ENCODE peak calls at places on chromosomes 11 and 22, in ten cellular contexts. One of them, this sample, is unnamed. For H3K9me3, the result is how much of the 10 kb centered on the place peaks cover.

GRCh38 chr11:113274708-113275582 is 39.4 kb upstream of the TTC12 start:
- DNase-seq in tibial artery: no peak
- DNase-seq in psoas muscle: no peak
- DNase-seq in A673: no peak
- DNase-seq in HAP-1: no peak
- DNase-seq in NT2/D1: peak
- DNase-seq in Peyer's patch: no peak
- DNase-seq in CD4-positive, CD25-positive, alpha-beta regulatory T cell: no peak
- DNase-seq in A549: peak
- DNase-seq in neuronal stem cell: no peak
- DNase-seq in this sample: no peak

GRCh38 chr11:124761301-124762021 is 629 bp downstream of the ESAM start:
- DNase-seq in tibial artery: no peak
- DNase-seq in psoas muscle: peak
- DNase-seq in A673: no peak
- DNase-seq in HAP-1: no peak
- DNase-seq in NT2/D1: no peak
- DNase-seq in Peyer's patch: no peak
- DNase-seq in CD4-positive, CD25-positive, alpha-beta regulatory T cell: no peak
- DNase-seq in A549: no peak
- DNase-seq in neuronal stem cell: no peak
- DNase-seq in this sample: no peak

GRCh38 chr11:47551086-47551485 is 1.8 kb downstream of the CELF1 start:
- DNase-seq in tibial artery: no peak
- DNase-seq in psoas muscle: no peak
- DNase-seq in A673: peak
- DNase-seq in HAP-1: peak
- DNase-seq in NT2/D1: no peak
- DNase-seq in Peyer's patch: no peak
- DNase-seq in CD4-positive, CD25-positive, alpha-beta regulatory T cell: no peak
- DNase-seq in A549: peak
- DNase-seq in neuronal stem cell: no peak
- DNase-seq in this sample: no peak

GRCh38 chr22:25085930-25086901 is 113.4 kb upstream of the CRYBB3 start:
- DNase-seq in tibial artery: peak
- DNase-seq in psoas muscle: peak
- DNase-seq in A673: peak
- DNase-seq in HAP-1: no peak
- DNase-seq in NT2/D1: no peak
- DNase-seq in Peyer's patch: no peak
- DNase-seq in CD4-positive, CD25-positive, alpha-beta regulatory T cell: no peak
- DNase-seq in A549: peak
- DNase-seq in neuronal stem cell: no peak
- DNase-seq in this sample: no peak

GRCh38 chr22:42439021-42439420 is 6.8 kb upstream of the NFAM1 start:
- DNase-seq in tibial artery: no peak
- DNase-seq in psoas muscle: no peak
- DNase-seq in A673: peak
- DNase-seq in HAP-1: no peak
- DNase-seq in NT2/D1: no peak
- DNase-seq in Peyer's patch: no peak
- DNase-seq in CD4-positive, CD25-positive, alpha-beta regulatory T cell: no peak
- DNase-seq in A549: no peak
- DNase-seq in neuronal stem cell: no peak
- DNase-seq in this sample: no peak

GRCh38 chr22:46072981-46073682 is 77.2 kb upstream of the PPARA start:
- DNase-seq in tibial artery: peak
- DNase-seq in psoas muscle: no peak
- DNase-seq in A673: peak
- DNase-seq in HAP-1: peak
- DNase-seq in NT2/D1: no peak
- DNase-seq in Peyer's patch: no peak
- DNase-seq in CD4-positive, CD25-positive, alpha-beta regulatory T cell: no peak
- DNase-seq in A549: no peak
- DNase-seq in neuronal stem cell: no peak
- DNase-seq in this sample: peak

GRCh38 chr22:32311551-32312071 is 46.1 kb upstream of the RFPL3 start:
- DNase-seq in tibial artery: no peak
- DNase-seq in psoas muscle: no peak
- DNase-seq in A673: peak
- DNase-seq in HAP-1: no peak
- DNase-seq in NT2/D1: no peak
- DNase-seq in Peyer's patch: no peak
- DNase-seq in CD4-positive, CD25-positive, alpha-beta regulatory T cell: no peak
- DNase-seq in A549: no peak
- DNase-seq in neuronal stem cell: no peak
- DNase-seq in this sample: no peak

GRCh38 chr22:38034278-38034882 is 22.8 kb upstream of the PICK1 start:
- DNase-seq in tibial artery: peak
- DNase-seq in psoas muscle: peak
- DNase-seq in A673: peak
- DNase-seq in HAP-1: peak
- DNase-seq in NT2/D1: peak
- DNase-seq in Peyer's patch: no peak
- DNase-seq in CD4-positive, CD25-positive, alpha-beta regulatory T cell: no peak
- DNase-seq in A549: peak
- DNase-seq in neuronal stem cell: peak
- DNase-seq in this sample: no peak

DNA sequence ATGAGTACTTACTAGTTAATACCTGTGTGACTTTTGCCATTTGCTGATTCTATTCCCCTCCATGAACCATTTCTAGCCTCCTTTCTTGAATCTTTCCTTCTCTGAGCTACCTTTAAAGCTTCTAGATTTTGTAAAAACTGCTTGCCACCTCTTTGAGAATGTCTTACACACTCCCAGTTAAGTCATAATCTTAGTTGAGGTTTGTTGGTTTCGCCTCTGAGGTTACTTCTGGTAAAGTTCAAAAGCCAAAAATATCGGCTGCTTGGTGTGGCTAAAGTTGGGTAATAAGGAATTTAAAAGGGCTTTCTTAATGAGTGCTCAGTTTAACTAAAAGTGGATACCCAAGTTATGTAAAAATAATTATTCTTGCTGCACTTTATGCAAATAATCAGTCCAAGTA is 10.4 kb upstream of the GLYAT start:
- DNase-seq in tibial artery: no peak
- DNase-seq in psoas muscle: no peak
- DNase-seq in A673: no peak
- DNase-seq in HAP-1: no peak
- DNase-seq in NT2/D1: no peak
- DNase-seq in Peyer's patch: no peak
- DNase-seq in CD4-positive, CD25-positive, alpha-beta regulatory T cell: no peak
- DNase-seq in A549: no peak
- DNase-seq in neuronal stem cell: no peak
- DNase-seq in this sample: no peak
- H3K9me3 ChIP-seq in tibial artery: under half
- H3K9me3 ChIP-seq in psoas muscle: under half
- H3K9me3 ChIP-seq in A673: under half
- H3K9me3 ChIP-seq in HAP-1: under half
- H3K9me3 ChIP-seq in NT2/D1: under half
- H3K9me3 ChIP-seq in Peyer's patch: under half
- H3K9me3 ChIP-seq in CD4-positive, CD25-positive, alpha-beta regulatory T cell: under half
- H3K9me3 ChIP-seq in A549: under half
- H3K9me3 ChIP-seq in neuronal stem cell: under half
- H3K9me3 ChIP-seq in this sample: under half

GRCh38 chr22:48755332-48755949 is 1072.2 kb downstream of the BRD1 start:
- DNase-seq in tibial artery: peak
- DNase-seq in psoas muscle: no peak
- DNase-seq in A673: no peak
- DNase-seq in HAP-1: no peak
- DNase-seq in NT2/D1: no peak
- DNase-seq in Peyer's patch: peak
- DNase-seq in CD4-positive, CD25-positive, alpha-beta regulatory T cell: no peak
- DNase-seq in A549: no peak
- DNase-seq in neuronal stem cell: no peak
- DNase-seq in this sample: no peak

GRCh38 chr22:48753752-48754517 is 1073.7 kb downstream of the BRD1 start:
- DNase-seq in tibial artery: peak
- DNase-seq in psoas muscle: no peak
- DNase-seq in A673: no peak
- DNase-seq in HAP-1: no peak
- DNase-seq in NT2/D1: no peak
- DNase-seq in Peyer's patch: no peak
- DNase-seq in CD4-positive, CD25-positive, alpha-beta regulatory T cell: no peak
- DNase-seq in A549: no peak
- DNase-seq in neuronal stem cell: no peak
- DNase-seq in this sample: no peak

GRCh38 chr22:48753381-48753730 is 1074.3 kb downstream of the BRD1 start:
- DNase-seq in tibial artery: no peak
- DNase-seq in psoas muscle: no peak
- DNase-seq in A673: no peak
- DNase-seq in HAP-1: no peak
- DNase-seq in NT2/D1: no peak
- DNase-seq in Peyer's patch: peak
- DNase-seq in CD4-positive, CD25-positive, alpha-beta regulatory T cell: no peak
- DNase-seq in A549: no peak
- DNase-seq in neuronal stem cell: no peak
- DNase-seq in this sample: no peak

GRCh38 chr22:48756146-48757111 is 1071.2 kb downstream of the BRD1 start:
- DNase-seq in tibial artery: no peak
- DNase-seq in psoas muscle: no peak
- DNase-seq in A673: no peak
- DNase-seq in HAP-1: no peak
- DNase-seq in NT2/D1: no peak
- DNase-seq in Peyer's patch: no peak
- DNase-seq in CD4-positive, CD25-positive, alpha-beta regulatory T cell: no peak
- DNase-seq in A549: peak
- DNase-seq in neuronal stem cell: no peak
- DNase-seq in this sample: no peak

DNA sequence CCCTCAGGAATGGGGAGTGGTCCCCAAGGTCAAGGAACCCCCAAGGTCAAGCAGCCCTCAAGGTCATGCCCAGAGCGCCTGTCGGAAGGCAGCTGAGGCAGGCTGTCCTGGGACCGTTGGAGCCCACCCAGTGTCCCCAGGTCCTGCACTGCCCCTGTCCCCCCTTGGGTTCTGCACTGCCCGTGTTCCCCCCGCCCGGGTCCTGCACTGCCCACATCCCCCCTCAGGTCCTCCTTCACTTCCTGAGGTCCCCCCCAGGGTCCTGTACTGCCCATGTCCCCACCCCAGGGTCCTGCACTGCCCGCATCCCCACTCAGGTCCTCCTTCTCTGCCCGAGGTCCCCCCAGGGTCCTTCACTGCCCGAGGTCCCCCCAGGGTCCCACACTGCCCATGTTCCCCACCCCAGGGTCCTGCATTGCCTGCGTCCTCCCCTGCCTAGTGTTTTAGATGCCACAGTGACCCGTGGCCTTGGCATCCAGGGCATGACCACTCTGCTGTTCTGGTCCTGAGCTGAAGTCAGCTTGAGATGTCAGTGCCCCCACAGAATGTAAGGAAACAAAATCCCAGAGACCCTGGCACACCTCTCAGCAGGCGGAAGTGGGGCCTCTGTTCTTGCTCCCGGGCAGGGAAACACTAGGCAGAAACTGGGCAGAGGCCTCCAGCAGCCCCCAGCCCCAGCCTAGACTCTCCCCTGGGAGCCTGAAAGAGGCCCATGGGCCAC is 1072.9 kb downstream of the BRD1 start:
- DNase-seq in tibial artery: no peak
- DNase-seq in psoas muscle: no peak
- DNase-seq in A673: no peak
- DNase-seq in HAP-1: no peak
- DNase-seq in NT2/D1: no peak
- DNase-seq in Peyer's patch: peak
- DNase-seq in CD4-positive, CD25-positive, alpha-beta regulatory T cell: no peak
- DNase-seq in A549: no peak
- DNase-seq in neuronal stem cell: no peak
- DNase-seq in this sample: no peak
- H3K9me3 ChIP-seq in tibial artery: under half
- H3K9me3 ChIP-seq in psoas muscle: under half
- H3K9me3 ChIP-seq in A673: under half
- H3K9me3 ChIP-seq in HAP-1: under half
- H3K9me3 ChIP-seq in NT2/D1: under half
- H3K9me3 ChIP-seq in Peyer's patch: under half
- H3K9me3 ChIP-seq in CD4-positive, CD25-positive, alpha-beta regulatory T cell: under half
- H3K9me3 ChIP-seq in A549: under half
- H3K9me3 ChIP-seq in neuronal stem cell: under half
- H3K9me3 ChIP-seq in this sample: under half

GRCh38 chr11:88335284-88335683 is 2.3 kb downstream of the CTSC start:
- DNase-seq in tibial artery: no peak
- DNase-seq in psoas muscle: no peak
- DNase-seq in A673: no peak
- DNase-seq in HAP-1: no peak
- DNase-seq in NT2/D1: no peak
- DNase-seq in Peyer's patch: no peak
- DNase-seq in CD4-positive, CD25-positive, alpha-beta regulatory T cell: no peak
- DNase-seq in A549: no peak
- DNase-seq in neuronal stem cell: no peak
- DNase-seq in this sample: no peak

GRCh38 chr11:88329563-88330250 is 7.8 kb downstream of the CTSC start:
- DNase-seq in tibial artery: no peak
- DNase-seq in psoas muscle: no peak
- DNase-seq in A673: no peak
- DNase-seq in HAP-1: peak
- DNase-seq in NT2/D1: no peak
- DNase-seq in Peyer's patch: no peak
- DNase-seq in CD4-positive, CD25-positive, alpha-beta regulatory T cell: no peak
- DNase-seq in A549: no peak
- DNase-seq in neuronal stem cell: no peak
- DNase-seq in this sample: no peak

GRCh38 chr11:88337342-88338222 is at the start of gene CTSC:
- DNase-seq in tibial artery: peak
- DNase-seq in psoas muscle: peak
- DNase-seq in A673: peak
- DNase-seq in HAP-1: peak
- DNase-seq in NT2/D1: peak
- DNase-seq in Peyer's patch: peak
- DNase-seq in CD4-positive, CD25-positive, alpha-beta regulatory T cell: peak
- DNase-seq in A549: peak
- DNase-seq in neuronal stem cell: peak
- DNase-seq in this sample: peak

GRCh38 chr11:88330826-88331428 is 6.6 kb downstream of the CTSC start:
- DNase-seq in tibial artery: no peak
- DNase-seq in psoas muscle: no peak
- DNase-seq in A673: no peak
- DNase-seq in HAP-1: no peak
- DNase-seq in NT2/D1: no peak
- DNase-seq in Peyer's patch: no peak
- DNase-seq in CD4-positive, CD25-positive, alpha-beta regulatory T cell: no peak
- DNase-seq in A549: no peak
- DNase-seq in neuronal stem cell: no peak
- DNase-seq in this sample: no peak

DNA sequence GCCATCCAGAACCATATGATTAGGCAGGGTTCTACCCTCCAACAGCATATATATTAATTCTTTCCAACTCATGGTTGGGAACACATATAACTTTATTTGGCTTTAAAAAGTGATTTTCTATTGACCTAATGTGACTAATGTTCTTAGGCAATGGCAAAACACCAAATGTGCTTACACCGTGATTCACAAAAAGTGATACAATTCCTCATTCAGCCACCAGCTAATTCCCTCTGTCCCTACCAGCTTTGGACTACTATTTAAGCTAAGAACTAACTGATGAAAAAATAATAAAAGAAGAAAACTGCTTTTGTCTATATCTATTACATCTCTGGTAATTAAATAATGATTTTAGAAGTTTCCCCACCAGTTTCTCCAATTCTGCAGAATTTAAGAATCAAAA is 4.7 kb downstream of the CTSC start:
- DNase-seq in tibial artery: no peak
- DNase-seq in psoas muscle: no peak
- DNase-seq in A673: no peak
- DNase-seq in HAP-1: no peak
- DNase-seq in NT2/D1: no peak
- DNase-seq in Peyer's patch: no peak
- DNase-seq in CD4-positive, CD25-positive, alpha-beta regulatory T cell: no peak
- DNase-seq in A549: no peak
- DNase-seq in neuronal stem cell: no peak
- DNase-seq in this sample: no peak
- H3K9me3 ChIP-seq in tibial artery: under half
- H3K9me3 ChIP-seq in psoas muscle: under half
- H3K9me3 ChIP-seq in A673: under half
- H3K9me3 ChIP-seq in HAP-1: under half
- H3K9me3 ChIP-seq in NT2/D1: under half
- H3K9me3 ChIP-seq in Peyer's patch: under half
- H3K9me3 ChIP-seq in CD4-positive, CD25-positive, alpha-beta regulatory T cell: under half
- H3K9me3 ChIP-seq in A549: under half
- H3K9me3 ChIP-seq in neuronal stem cell: under half
- H3K9me3 ChIP-seq in this sample: under half

GRCh38 chr11:74871037-74871436 is 77.9 kb downstream of the XRRA1 start:
- DNase-seq in tibial artery: no peak
- DNase-seq in psoas muscle: no peak
- DNase-seq in A673: no peak
- DNase-seq in HAP-1: no peak
- DNase-seq in NT2/D1: no peak
- DNase-seq in Peyer's patch: no peak
- DNase-seq in CD4-positive, CD25-positive, alpha-beta regulatory T cell: no peak
- DNase-seq in A549: no peak
- DNase-seq in neuronal stem cell: no peak
- DNase-seq in this sample: no peak

GRCh38 chr11:74860743-74861142 is 88.1 kb downstream of the XRRA1 start:
- DNase-seq in tibial artery: no peak
- DNase-seq in psoas muscle: no peak
- DNase-seq in A673: no peak
- DNase-seq in HAP-1: no peak
- DNase-seq in NT2/D1: no peak
- DNase-seq in Peyer's patch: no peak
- DNase-seq in CD4-positive, CD25-positive, alpha-beta regulatory T cell: no peak
- DNase-seq in A549: no peak
- DNase-seq in neuronal stem cell: no peak
- DNase-seq in this sample: no peak

GRCh38 chr11:74870485-74870884 is 78.4 kb downstream of the XRRA1 start:
- DNase-seq in tibial artery: no peak
- DNase-seq in psoas muscle: no peak
- DNase-seq in A673: peak
- DNase-seq in HAP-1: peak
- DNase-seq in NT2/D1: peak
- DNase-seq in Peyer's patch: no peak
- DNase-seq in CD4-positive, CD25-positive, alpha-beta regulatory T cell: no peak
- DNase-seq in A549: peak
- DNase-seq in neuronal stem cell: no peak
- DNase-seq in this sample: no peak

GRCh38 chr11:74863410-74863809 is 85.5 kb downstream of the XRRA1 start:
- DNase-seq in tibial artery: no peak
- DNase-seq in psoas muscle: no peak
- DNase-seq in A673: no peak
- DNase-seq in HAP-1: no peak
- DNase-seq in NT2/D1: no peak
- DNase-seq in Peyer's patch: no peak
- DNase-seq in CD4-positive, CD25-positive, alpha-beta regulatory T cell: no peak
- DNase-seq in A549: no peak
- DNase-seq in neuronal stem cell: no peak
- DNase-seq in this sample: no peak

GRCh38 chr11:74866557-74866956 is 82.3 kb downstream of the XRRA1 start:
- DNase-seq in tibial artery: no peak
- DNase-seq in psoas muscle: no peak
- DNase-seq in A673: no peak
- DNase-seq in HAP-1: no peak
- DNase-seq in NT2/D1: no peak
- DNase-seq in Peyer's patch: no peak
- DNase-seq in CD4-positive, CD25-positive, alpha-beta regulatory T cell: no peak
- DNase-seq in A549: no peak
- DNase-seq in neuronal stem cell: no peak
- DNase-seq in this sample: no peak
- H3K9me3 ChIP-seq in tibial artery: half or more
- H3K9me3 ChIP-seq in psoas muscle: half or more
- H3K9me3 ChIP-seq in A673: half or more
- H3K9me3 ChIP-seq in HAP-1: under half
- H3K9me3 ChIP-seq in NT2/D1: half or more
- H3K9me3 ChIP-seq in Peyer's patch: half or more
- H3K9me3 ChIP-seq in CD4-positive, CD25-positive, alpha-beta regulatory T cell: half or more
- H3K9me3 ChIP-seq in A549: under half
- H3K9me3 ChIP-seq in neuronal stem cell: under half
- H3K9me3 ChIP-seq in this sample: under half

This sample was measured in T-helper 17 cell.